ENCODE peak calls at places on chromosomes 16 and 17, in four cellular contexts. R is transverse colon, A is DND-41, G is tibial nerve. F is an unnamed sample. For H3K4me1, the result is how much of the 10 kb centered on the place peaks cover.

GRCh38 chr16:8581923-8582580 is 8.3 kb downstream of the TMEM114 start:
- DNase-seq in R (peak), A (no peak), G (no peak), F (no peak)

GRCh38 chr16:17345043-17345442 is 125.7 kb downstream of the XYLT1 start:
- DNase-seq in R (peak), A (no peak), G (peak), F (no peak)

GRCh38 chr17:49597438-49597837 is 21.8 kb downstream of the NXPH3 start:
- DNase-seq in R (no peak), A (no peak), G (no peak), F (no peak)

GRCh38 chr17:64081802-64082799 is 47.8 kb downstream of the ERN1 start:
- DNase-seq in R (peak), A (peak), G (no peak), F (peak)

GRCh38 chr16:83363521-83363920 is 444.3 kb upstream of the HSBP1 start:
- DNase-seq in R (no peak), A (no peak), G (no peak), F (no peak)

GRCh38 chr17:18248300-18248731 is 10.2 kb downstream of the FLII start:
- DNase-seq in R (peak), A (peak), G (peak), F (peak)

GRCh38 chr16:59410451-59410850 is 676.3 kb upstream of the GOT2 start:
- DNase-seq in R (no peak), A (no peak), G (no peak), F (no peak)

GRCh38 chr16:30651124-30652004 is 604 bp downstream of the PRR14 start:
- DNase-seq in R (peak), A (peak), G (peak), F (peak)

GRCh38 chr17:39628655-39629493 is 2.1 kb downstream of the PPP1R1B start:
- DNase-seq in R (peak), A (no peak), G (no peak), F (no peak)

GRCh38 chr17:39626671-39627169 is at the start of gene PPP1R1B:
- DNase-seq in R (peak), A (no peak), G (no peak), F (no peak)

GRCh38 chr17:39627717-39628516 is 1.2 kb downstream of the PPP1R1B start:
- DNase-seq in R (peak), A (no peak), G (no peak), F (no peak)

GRCh38 chr17:39626171-39626670 is 531 bp upstream of the PPP1R1B start:
- DNase-seq in R (peak), A (no peak), G (no peak), F (no peak)

GRCh38 chr17:39627170-39627716 is 491 bp downstream of the PPP1R1B start:
- DNase-seq in R (no peak), A (no peak), G (no peak), F (no peak)
- TF ChIP-seq CTCF in R (no peak), A (no peak), G (no peak), F (no peak)

DNA sequence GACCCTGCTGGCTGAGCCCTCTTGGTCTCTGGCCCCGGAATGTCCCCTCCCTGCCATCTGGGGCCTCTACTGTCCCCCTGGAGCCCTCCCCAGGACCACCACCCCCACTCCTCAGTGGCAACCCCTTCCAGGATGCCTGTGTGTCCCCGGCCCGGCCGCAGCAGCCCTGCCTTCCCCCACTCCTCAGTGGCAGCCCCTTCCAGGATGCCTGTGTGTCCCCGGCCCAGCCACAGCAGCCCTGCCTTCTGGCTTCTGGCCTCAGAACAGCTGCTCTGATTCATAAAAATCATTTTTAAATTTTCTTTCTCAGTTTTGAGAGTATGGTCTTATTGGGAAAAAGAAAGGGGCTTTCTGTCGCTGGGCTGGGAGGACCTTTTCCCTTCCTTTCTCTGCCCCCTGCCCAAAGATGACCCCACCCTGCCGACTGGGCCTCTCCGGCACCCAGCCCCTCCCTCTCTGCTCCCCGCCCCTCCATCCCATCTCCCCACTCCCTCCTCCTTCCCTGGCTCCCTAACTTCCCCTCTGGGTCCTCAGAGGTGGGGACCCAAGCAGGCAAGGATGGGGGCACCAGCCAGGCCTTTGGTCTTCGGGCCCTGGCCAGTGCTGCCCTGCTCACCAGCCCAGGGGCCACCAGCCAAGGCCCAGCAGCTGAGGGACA is 40.5 kb downstream of the BAHCC1 start:
- DNase-seq in R (no peak), A (no peak), G (no peak), F (no peak)
- H3K4me1 ChIP-seq in R (under half), A (under half), G (half or more), F (under half)

GRCh38 chr16:68130520-68130919 is 45.4 kb downstream of the NFATC3 start:
- DNase-seq in R (no peak), A (no peak), G (no peak), F (no peak)
- TF ChIP-seq CTCF in R (no peak), A (no peak), G (no peak), F (no peak)

GRCh38 chr17:42522798-42523278 is 13.2 kb upstream of the NAGLU start:
- DNase-seq in R (no peak), A (no peak), G (no peak), F (no peak)

GRCh38 chr17:42521666-42522262 is 14.3 kb upstream of the NAGLU start:
- DNase-seq in R (no peak), A (no peak), G (no peak), F (no peak)

GRCh38 chr17:42520540-42520951 is 15.5 kb upstream of the NAGLU start:
- DNase-seq in R (no peak), A (peak), G (no peak), F (peak)

GRCh38 chr17:42521036-42521435 is 15.0 kb upstream of the NAGLU start:
- DNase-seq in R (no peak), A (no peak), G (no peak), F (no peak)

GRCh38 chr17:42522263-42522790 is 13.7 kb upstream of the NAGLU start:
- DNase-seq in R (no peak), A (no peak), G (no peak), F (no peak)
- H3K4me1 ChIP-seq in R (half or more), A (under half), G (half or more), F (under half)